ENCODE peak calls at places on chromosomes 4 and X, in eight cellular contexts. Q is psoas muscle; U is CD4-positive, alpha-beta memory T cell; S is cardiac muscle cell; Y is Peyer's patch; H is A673; D is gastrocnemius medialis; A is suprapubic skin. L is an unnamed sample.
A peak's percentile ranks its signal among the peaks of the same experiment; 100 is the strongest.

GRCh38 chr4:165464813-165465381 is 86.1 kb downstream of the CPE start:
- DNase-seq in Y (no peak), A (no peak), S (peak; percentile 73), Q (no peak), U (peak; percentile 38), D (no peak), H (peak; percentile 60), L (no peak)

GRCh38 chr4:17232575-17233253 is 279.2 kb downstream of the QDPR start:
- DNase-seq in H (peak; percentile 48), U (no peak), S (peak; percentile 92), D (no peak), Y (no peak), Q (no peak), A (no peak), L (no peak)

GRCh38 chrX:150446995-150447394 is 83.9 kb downstream of the MAMLD1 start:
- DNase-seq in U (no peak), S (peak; percentile 5), A (no peak), D (no peak), H (peak; percentile 23), Q (no peak), Y (no peak), L (no peak)

GRCh38 chrX:132193872-132194574 is 25.2 kb downstream of the RAP2C start:
- DNase-seq in Y (no peak), D (no peak), S (no peak), A (no peak), U (no peak), Q (no peak), H (no peak), L (no peak)

GRCh38 chrX:150540965-150541364 is 27.5 kb upstream of the MTM1 start:
- DNase-seq in Y (no peak), D (no peak), A (no peak), H (no peak), U (no peak), Q (peak; percentile 36), S (no peak), L (no peak)

GRCh38 chr4:60744767-60745166 is 455.4 kb upstream of the ADGRL3 start:
- DNase-seq in A (no peak), U (no peak), Q (no peak), D (no peak), H (no peak), Y (no peak), S (peak; percentile 28), L (no peak)

GRCh38 chrX:13502590-13502989 is 66.8 kb upstream of the EGFL6 start:
- DNase-seq in Y (no peak), D (no peak), Q (no peak), S (no peak), A (no peak), U (no peak), H (no peak), L (no peak)

GRCh38 chrX:63744850-63745249 is 40.2 kb downstream of the ARHGEF9 start:
- DNase-seq in A (no peak), Y (no peak), S (no peak), Q (no peak), U (no peak), H (no peak), D (no peak), L (no peak)

GRCh38 chr4:177349191-177349590 is 39.5 kb downstream of the NEIL3 start:
- DNase-seq in U (no peak), A (no peak), H (no peak), S (no peak), Y (no peak), Q (no peak), D (no peak), L (no peak)

GRCh38 chr4:176709417-176709816 is 83.3 kb downstream of the VEGFC start:
- DNase-seq in Q (no peak), Y (no peak), A (no peak), D (no peak), H (no peak), U (no peak), S (peak; percentile 17), L (no peak)

GRCh38 chr4:100738388-100739165 is 220.8 kb upstream of the EMCN start:
- DNase-seq in U (no peak), H (peak; percentile 64), S (peak; percentile 67), A (no peak), D (peak; percentile 15), Y (no peak), Q (no peak), L (peak; percentile 87)

GRCh38 chrX:19085975-19086772 is 36.1 kb downstream of the ADGRG2 start:
- DNase-seq in U (no peak), Q (no peak), H (no peak), A (no peak), S (no peak), Y (no peak), D (no peak), L (no peak)

GRCh38 chrX:119402588-119402987 is 3.5 kb downstream of the SLC25A43 start:
- DNase-seq in S (no peak), Y (no peak), H (no peak), Q (no peak), D (no peak), A (no peak), U (no peak), L (no peak)

GRCh38 chr4:88759039-88759631 is 61.5 kb upstream of the NAP1L5 start:
- DNase-seq in Y (no peak), Q (no peak), S (peak; percentile 83), D (no peak), A (no peak), U (no peak), H (peak; percentile 80), L (no peak)

GRCh38 chr4:124415206-124415605 is 297.3 kb downstream of the ANKRD50 start:
- DNase-seq in S (peak; percentile 49), D (no peak), H (no peak), Q (no peak), Y (no peak), U (no peak), A (no peak), L (no peak)

GRCh38 chrX:38494239-38494823 is 67.0 kb upstream of the TSPAN7 start:
- DNase-seq in Y (peak; percentile 44), Q (no peak), S (no peak), U (no peak), A (no peak), H (no peak), D (no peak), L (no peak)

GRCh38 chrX:65900850-65901844 is 138.7 kb downstream of the VSIG4 start:
- DNase-seq in Y (no peak), H (no peak), U (no peak), S (no peak), A (no peak), D (no peak), Q (no peak), L (no peak)

GRCh38 chr4:16663722-16664121 is 234.7 kb downstream of the LDB2 start:
- DNase-seq in S (peak; percentile 49), U (no peak), D (no peak), Q (no peak), A (no peak), Y (no peak), H (peak; percentile 68), L (no peak)

GRCh38 chrX:24037729-24038128 is 10.7 kb upstream of the KLHL15 start:
- DNase-seq in Y (no peak), U (no peak), H (no peak), D (no peak), A (no peak), S (no peak), Q (no peak), L (no peak)

GRCh38 chr4:57401586-57401985 is 291.4 kb upstream of the IGFBP7 start:
- DNase-seq in S (no peak), U (no peak), Y (no peak), A (no peak), H (no peak), D (no peak), Q (no peak), L (no peak)

GRCh38 chr4:80252953-80253352 is 13.5 kb upstream of the FGF5 start:
- DNase-seq in A (no peak), Q (no peak), U (no peak), S (no peak), Y (no peak), D (no peak), H (no peak), L (no peak)
- H3K27ac ChIP-seq in A (no peak overlapping the region), Q (no peak overlapping the region), U (no peak overlapping the region), S (no peak overlapping the region), Y (no peak overlapping the region), D (no peak overlapping the region), H (no peak overlapping the region), L (no peak overlapping the region)

DNA sequence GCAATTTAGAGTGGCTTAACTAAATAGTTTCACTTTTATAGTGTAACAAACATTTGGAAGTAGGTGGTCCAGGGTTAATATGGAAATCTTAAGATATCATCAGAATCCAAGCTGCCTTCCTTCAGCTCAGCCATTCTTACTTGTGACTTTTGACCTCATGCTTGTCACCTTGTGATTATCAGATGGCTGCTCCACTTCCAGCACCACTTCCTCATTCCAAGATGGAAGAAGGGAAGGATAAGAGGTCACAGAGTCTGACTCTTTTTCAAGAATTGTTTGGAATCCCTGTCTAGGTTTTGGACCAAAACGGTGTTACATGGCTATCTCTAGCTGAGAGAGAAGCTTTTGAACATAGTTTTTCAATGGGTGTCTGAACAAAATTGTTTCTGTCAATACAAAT is 39.9 kb downstream of the MTTP start:
- DNase-seq in D (no peak), H (no peak), U (no peak), Q (no peak), Y (no peak), A (no peak), S (no peak), L (no peak)
- H3K36me3 ChIP-seq in D (no peaks in the 10 kb centered on the region), H (no peaks in the 10 kb centered on the region), U (no peaks in the 10 kb centered on the region), Q (no peaks in the 10 kb centered on the region), Y (peaks cover 9% of the 10 kb centered on the region), A (no peaks in the 10 kb centered on the region), S (no peaks in the 10 kb centered on the region), L (no peaks in the 10 kb centered on the region)

GRCh38 chr4:4397441-4397819 is 10.5 kb downstream of the NSG1 start:
- DNase-seq in D (no peak), A (no peak), U (no peak), S (no peak), Y (no peak), Q (no peak), H (no peak), L (no peak)
- H3K27ac ChIP-seq in D (no peak overlapping the region), A (no peak overlapping the region), U (no peak overlapping the region), S (no peak overlapping the region), Y (peak overlapping the region; percentile 13), Q (no peak overlapping the region), H (no peak overlapping the region), L (no peak overlapping the region)

DNA sequence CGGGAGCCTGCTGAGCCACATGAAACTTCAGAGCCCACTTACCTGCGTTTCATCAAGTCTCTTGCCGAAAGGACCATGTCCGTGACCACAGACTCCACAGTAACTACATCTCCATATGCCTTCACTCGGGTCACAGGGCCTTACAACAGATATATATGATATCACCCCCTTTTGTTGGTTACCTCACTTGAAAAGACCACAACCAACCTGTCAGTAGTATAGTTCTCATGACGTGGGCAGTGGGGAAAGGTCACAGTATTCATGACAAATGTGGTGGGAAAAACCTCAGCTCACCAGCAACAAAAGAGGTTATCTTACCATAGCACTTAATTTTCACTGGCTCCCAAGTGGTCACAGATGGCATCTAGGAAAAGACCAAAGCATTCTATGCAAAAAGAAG is 129.7 kb downstream of the TET2 start:
- DNase-seq in S (no peak), H (no peak), Q (no peak), D (no peak), A (no peak), Y (no peak), U (no peak), L (no peak)
- H3K36me3 ChIP-seq in S (peaks cover 41% of the 10 kb centered on the region), H (peaks cover 43% of the 10 kb centered on the region), Q (peaks cover 22% of the 10 kb centered on the region), D (no peaks in the 10 kb centered on the region), A (peaks cover 52% of the 10 kb centered on the region), Y (peaks cover 43% of the 10 kb centered on the region), U (peaks cover 20% of the 10 kb centered on the region), L (peaks cover 44% of the 10 kb centered on the region)